ENCODE peak calls at places on chromosomes 2 and 18, in five cellular contexts. F, X, J, Y and G are unnamed samples.

GRCh38 chr2:135819211-135819610 is 17.8 kb downstream of the LCT start:
- DNase-seq in F (no peak), X (peak), J (peak), Y (peak), G (no peak)

GRCh38 chr2:38154395-38154794 is 78.4 kb upstream of the CYP1B1 start:
- DNase-seq in F (no peak), X (no peak), J (no peak), Y (no peak), G (no peak)

GRCh38 chr18:79634593-79634992 is 45.0 kb upstream of the CTDP1 start:
- DNase-seq in F (no peak), X (no peak), J (no peak), Y (no peak), G (no peak)

GRCh38 chr2:241816431-241817121 is 7.6 kb downstream of the NEU4 start:
- DNase-seq in F (peak), X (no peak), J (no peak), Y (no peak), G (peak)

GRCh38 chr18:76264851-76265250 is 230.2 kb downstream of the ZNF516 start:
- DNase-seq in F (no peak), X (no peak), J (no peak), Y (no peak), G (no peak)

GRCh38 chr2:154945977-154946376 is 247.5 kb downstream of the KCNJ3 start:
- DNase-seq in F (no peak), X (no peak), J (no peak), Y (no peak), G (no peak)

GRCh38 chr18:48392266-48392665 is 16.9 kb downstream of the ZBTB7C start:
- DNase-seq in F (no peak), X (no peak), J (no peak), Y (no peak), G (no peak)

GRCh38 chr2:146615778-146616177 is 1229.1 kb upstream of the ACVR2A start:
- DNase-seq in F (no peak), X (no peak), J (no peak), Y (no peak), G (no peak)

GRCh38 chr18:76528477-76529432 is 33.7 kb upstream of the ZNF516 start:
- DNase-seq in F (no peak), X (peak), J (no peak), Y (no peak), G (no peak)

GRCh38 chr18:9539938-9540337 is 64.6 kb downstream of the RALBP1 start:
- DNase-seq in F (no peak), X (no peak), J (no peak), Y (no peak), G (no peak)

GRCh38 chr18:73060666-73061270 is 193.0 kb upstream of the NETO1 start:
- DNase-seq in F (no peak), X (no peak), J (no peak), Y (no peak), G (no peak)

GRCh38 chr2:104851236-104852160 is 2.4 kb upstream of the POU3F3 start:
- DNase-seq in F (no peak), X (peak), J (no peak), Y (no peak), G (no peak)

GRCh38 chr2:65675350-65675749 is 243.0 kb upstream of the SPRED2 start:
- DNase-seq in F (no peak), X (no peak), J (no peak), Y (no peak), G (no peak)

GRCh38 chr2:215136669-215137328 is 1.6 kb downstream of the ABCA12 start:
- DNase-seq in F (no peak), X (no peak), J (no peak), Y (no peak), G (no peak)

GRCh38 chr2:137420744-137421143 is 543.5 kb upstream of the HNMT start:
- DNase-seq in F (no peak), X (peak), J (no peak), Y (no peak), G (no peak)

GRCh38 chr2:106631281-106631680 is 144.1 kb downstream of the CD8B2 start:
- DNase-seq in F (no peak), X (no peak), J (no peak), Y (no peak), G (no peak)

GRCh38 chr18:79250236-79250993 is 145.3 kb upstream of the NFATC1 start:
- DNase-seq in F (no peak), X (no peak), J (no peak), Y (no peak), G (no peak)

GRCh38 chr18:66393463-66393862 is 210.4 kb downstream of the CDH19 start:
- DNase-seq in F (no peak), X (peak), J (no peak), Y (no peak), G (no peak)

GRCh38 chr2:191869178-191869577 is 22.3 kb upstream of the CAVIN2 start:
- DNase-seq in F (no peak), X (peak), J (peak), Y (peak), G (no peak)

GRCh38 chr2:63000801-63001200 is 49.8 kb upstream of the OTX1 start:
- DNase-seq in F (no peak), X (no peak), J (no peak), Y (no peak), G (no peak)

GRCh38 chr2:195049372-195050031 is 607.5 kb upstream of the SLC39A10 start:
- DNase-seq in F (no peak), X (no peak), J (no peak), Y (no peak), G (no peak)

GRCh38 chr2:219570194-219570923 is 980 bp downstream of the OBSL1 start:
- DNase-seq in F (peak), X (peak), J (peak), Y (peak), G (peak)

GRCh38 chr2:143524001-143524608 is 394.9 kb downstream of the ARHGAP15 start:
- DNase-seq in F (no peak), X (no peak), J (no peak), Y (no peak), G (no peak)

GRCh38 chr2:224359569-224359968 is 42.3 kb downstream of the FAM124B start:
- DNase-seq in F (no peak), X (peak), J (no peak), Y (peak), G (no peak)

GRCh38 chr2:219155054-219155644 is 5.5 kb downstream of the NHEJ1 start:
- DNase-seq in F (no peak), X (peak), J (peak), Y (peak), G (peak)

GRCh38 chr2:57205241-57205640 is 841.4 kb upstream of the VRK2 start:
- DNase-seq in F (no peak), X (no peak), J (no peak), Y (no peak), G (no peak)

GRCh38 chr2:201260302-201260800 is at the start of gene CASP8:
- DNase-seq in F (peak), X (no peak), J (no peak), Y (peak), G (no peak)

GRCh38 chr2:194907569-194907968 is 749.5 kb upstream of the SLC39A10 start:
- DNase-seq in F (no peak), X (no peak), J (no peak), Y (no peak), G (no peak)

GRCh38 chr2:138030459-138030858 is 66.2 kb downstream of the HNMT start:
- DNase-seq in F (no peak), X (no peak), J (no peak), Y (no peak), G (no peak)

GRCh38 chr2:186966015-186966414 is 117.0 kb upstream of the ZSWIM2 start:
- DNase-seq in F (no peak), X (no peak), J (no peak), Y (no peak), G (no peak)

GRCh38 chr2:141058552-141058951 is 1072.3 kb downstream of the LRP1B start:
- DNase-seq in F (no peak), X (no peak), J (no peak), Y (no peak), G (no peak)

GRCh38 chr2:194745532-194746146 is 911.4 kb upstream of the SLC39A10 start:
- DNase-seq in F (no peak), X (no peak), J (peak), Y (no peak), G (no peak)

GRCh38 chr2:132438650-132439030 is 22.0 kb downstream of the GPR39 start:
- DNase-seq in F (no peak), X (no peak), J (peak), Y (no peak), G (no peak)

GRCh38 chr2:45497355-45497754 is 113.7 kb downstream of the SRBD1 start:
- DNase-seq in F (no peak), X (no peak), J (no peak), Y (no peak), G (peak)

GRCh38 chr2:107374261-107374660 is 452.4 kb upstream of the RGPD4 start:
- DNase-seq in F (no peak), X (no peak), J (no peak), Y (no peak), G (no peak)

DNA sequence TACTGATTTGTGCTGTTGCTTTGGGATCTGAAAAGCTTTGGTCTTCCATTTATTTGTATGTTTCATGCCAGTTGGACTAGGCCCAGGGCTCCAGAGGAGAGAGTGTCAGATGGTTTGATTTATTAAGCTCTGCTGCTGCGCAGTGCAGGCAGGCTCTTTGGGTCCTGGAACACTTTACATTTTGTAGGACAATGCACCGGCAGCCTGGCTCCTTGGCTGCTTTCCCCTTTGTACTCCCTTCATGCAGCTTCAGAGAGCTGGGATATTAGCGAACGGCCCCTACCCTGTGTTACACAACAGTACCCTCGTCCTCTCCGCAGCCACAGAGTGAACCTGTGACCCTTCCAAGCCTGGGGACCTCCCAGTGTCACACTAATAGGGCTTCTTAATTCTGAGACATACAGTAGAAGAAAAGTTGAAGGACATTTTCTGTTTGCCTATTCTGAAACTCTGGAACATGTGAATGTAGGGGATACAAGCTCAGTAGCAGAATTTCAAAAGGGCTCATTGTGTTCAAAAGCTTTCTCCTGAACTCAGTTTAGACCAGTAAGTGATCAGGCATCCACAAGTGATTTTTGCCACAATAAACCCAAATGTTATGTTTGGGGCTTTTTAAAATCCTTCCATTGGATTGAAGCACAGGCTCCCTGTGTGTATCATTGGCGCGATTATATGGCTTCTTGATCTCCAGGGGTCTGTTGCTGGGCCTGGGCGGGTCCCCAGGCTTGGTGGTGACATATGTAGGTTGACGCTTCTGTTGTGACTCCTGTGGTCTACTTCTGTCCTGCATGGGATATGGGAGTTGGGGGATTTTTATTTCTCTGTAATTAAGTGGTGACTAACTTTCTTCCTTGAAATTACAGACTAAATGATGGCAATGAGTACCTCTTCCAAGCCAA is 56.5 kb upstream of the EML6 start:
- DNase-seq in F (no peak), X (no peak), J (peak), Y (no peak), G (no peak)
- TF ChIP-seq POLR2AphosphoS5 in F (peak), X (no peak), J (no peak), Y (no peak), G (no peak)

GRCh38 chr2:156401863-156402262 is 34.3 kb upstream of the GPD2 start:
- DNase-seq in F (no peak), X (no peak), J (no peak), Y (no peak), G (no peak)

GRCh38 chr2:156400704-156401678 is 35.2 kb upstream of the GPD2 start:
- DNase-seq in F (peak), X (peak), J (peak), Y (peak), G (no peak)

GRCh38 chr2:156399950-156400703 is 36.1 kb upstream of the GPD2 start:
- DNase-seq in F (peak), X (peak), J (no peak), Y (peak), G (peak)

DNA sequence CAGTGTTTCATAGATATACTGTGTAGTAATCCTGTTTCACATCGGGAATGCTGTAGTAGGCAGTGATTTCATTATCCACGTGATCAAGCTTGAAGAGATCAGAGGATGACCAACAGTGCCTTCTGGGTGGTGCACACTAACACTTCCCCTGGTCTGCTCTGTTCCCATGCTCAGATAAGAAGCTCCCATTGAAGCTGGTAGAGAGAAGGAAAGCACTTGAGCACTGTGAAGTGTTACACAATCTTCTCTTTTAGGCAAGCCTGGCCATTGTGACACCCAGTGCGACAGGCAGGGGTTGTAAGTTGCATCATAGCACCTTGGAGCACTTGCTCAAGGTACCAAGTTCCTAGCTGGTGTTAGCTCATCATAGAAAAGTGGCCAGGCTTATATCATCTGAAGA is 30.6 kb upstream of the GPD2 start:
- DNase-seq in F (no peak), X (peak), J (no peak), Y (peak), G (no peak)
- TF ChIP-seq POLR2AphosphoS5 in F (peak), X (no peak), J (no peak), Y (no peak), G (no peak)

DNA sequence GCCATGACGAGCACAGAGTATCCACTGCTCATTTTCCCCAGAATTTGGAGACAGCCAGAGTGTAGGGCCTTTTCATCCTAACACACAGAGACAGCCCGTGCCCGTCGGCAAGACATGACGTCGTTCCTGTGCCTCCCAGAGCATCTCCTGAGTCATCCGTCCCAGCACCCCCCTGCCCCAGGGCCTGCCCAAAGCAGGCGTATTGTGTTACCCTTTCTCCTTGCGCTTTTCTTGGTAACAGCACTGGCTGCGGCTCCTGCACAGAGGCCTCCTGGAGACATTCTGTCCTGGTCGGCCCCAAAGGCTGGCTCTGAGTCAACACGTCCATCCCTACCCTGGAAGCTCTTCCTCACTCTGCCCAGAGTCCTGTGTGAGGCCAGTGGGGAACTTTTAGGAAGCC is 217.1 kb downstream of the KLHL29 start:
- DNase-seq in F (no peak), X (no peak), J (no peak), Y (no peak), G (no peak)
- TF ChIP-seq POLR2AphosphoS5 in F (no peak), X (no peak), J (no peak), Y (no peak), G (no peak)

GRCh38 chr2:26770986-26771586 is 7.0 kb downstream of the SLC35F6 start:
- DNase-seq in F (no peak), X (peak), J (peak), Y (no peak), G (no peak)

GRCh38 chr2:26768759-26769500 is 4.8 kb downstream of the SLC35F6 start:
- DNase-seq in F (no peak), X (no peak), J (peak), Y (peak), G (no peak)

GRCh38 chr2:26769501-26769850 is 5.4 kb downstream of the SLC35F6 start:
- DNase-seq in F (no peak), X (no peak), J (no peak), Y (no peak), G (no peak)

GRCh38 chr2:26776195-26776594 is 9.7 kb upstream of the CENPA start:
- DNase-seq in F (no peak), X (no peak), J (no peak), Y (no peak), G (no peak)

GRCh38 chr2:26772064-26773001 is 8.2 kb downstream of the SLC35F6 start:
- DNase-seq in F (no peak), X (no peak), J (peak), Y (peak), G (no peak)
- TF ChIP-seq POLR2AphosphoS5 in F (peak), X (no peak), J (no peak), Y (no peak), G (no peak)

GRCh38 chr2:238597638-238598528 is 171.2 kb downstream of the ASB1 start:
- DNase-seq in F (no peak), X (no peak), J (no peak), Y (no peak), G (no peak)

GRCh38 chr2:238594796-238595749 is 168.3 kb downstream of the ASB1 start:
- DNase-seq in F (peak), X (no peak), J (no peak), Y (no peak), G (no peak)

GRCh38 chr2:238595750-238596570 is 169.2 kb downstream of the ASB1 start:
- DNase-seq in F (peak), X (no peak), J (no peak), Y (no peak), G (no peak)

GRCh38 chr2:238598802-238599530 is 172.2 kb downstream of the ASB1 start:
- DNase-seq in F (peak), X (no peak), J (no peak), Y (no peak), G (no peak)

DNA sequence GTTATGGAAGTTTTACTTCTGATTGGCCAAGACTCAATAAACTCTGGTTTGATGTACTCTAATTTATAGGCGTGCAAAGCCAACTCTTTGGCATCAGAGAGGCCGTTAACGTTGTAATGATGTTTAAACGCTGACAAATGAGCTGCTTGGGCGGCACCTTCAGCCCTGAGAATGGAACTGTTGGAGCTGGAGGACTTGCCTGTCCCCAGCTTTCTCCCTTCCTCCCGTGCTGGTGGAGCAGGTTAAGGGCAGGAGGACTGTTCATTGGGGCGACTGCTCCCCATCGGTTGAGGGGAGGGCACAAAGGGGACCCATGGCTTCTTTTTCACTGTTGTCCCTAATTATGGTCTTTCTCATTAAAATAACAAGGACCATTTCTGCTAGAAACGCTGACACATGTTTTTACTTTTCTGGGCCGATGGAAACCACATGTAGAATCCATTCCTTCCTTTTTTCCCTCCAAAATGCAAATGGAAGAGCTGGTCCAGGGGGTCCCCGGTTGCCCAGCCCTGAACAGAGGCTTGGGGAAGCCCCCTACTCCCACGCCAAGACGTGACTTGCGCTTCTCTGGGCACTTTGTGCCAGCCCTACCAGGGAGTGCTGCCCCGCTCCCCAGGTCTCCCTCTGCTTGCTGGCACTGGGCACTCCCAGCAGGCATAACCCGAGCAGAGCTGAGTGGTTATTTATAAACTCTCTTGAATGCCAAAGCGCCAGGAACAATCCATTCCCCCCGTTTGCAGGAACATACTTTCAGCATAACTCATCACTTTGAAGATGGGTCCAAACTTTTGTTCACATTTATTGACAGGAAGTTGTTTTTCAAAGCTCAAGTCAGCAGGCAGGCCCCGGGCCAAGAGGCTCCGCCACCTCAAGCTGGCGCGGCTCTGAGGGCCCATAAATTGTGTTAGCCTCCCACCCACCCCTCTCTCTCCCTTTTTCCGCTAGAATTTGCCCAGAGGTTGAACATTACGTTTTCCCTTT is 170.1 kb downstream of the ASB1 start:
- DNase-seq in F (peak), X (no peak), J (peak), Y (no peak), G (no peak)
- TF ChIP-seq POLR2AphosphoS5 in F (peak), X (no peak), J (peak), Y (no peak), G (no peak)

GRCh38 chr2:18432999-18433398 is 127.5 kb downstream of the RDH14 start:
- DNase-seq in F (no peak), X (peak), J (no peak), Y (no peak), G (no peak)
- TF ChIP-seq POLR2AphosphoS5 in F (no peak), X (no peak), J (no peak), Y (no peak), G (no peak)